ENCODE peak calls at places on chromosomes 16 and 17, in five cellular contexts. O is SK-N-SH, M is GM12878, K is K562, D is HepG2. S is an unnamed sample.

GRCh38 chr17:1068356-1068755 is 71.4 kb downstream of the TIMM22 start:
- DNase-seq in O (no peak), M (no peak), D (no peak), K (no peak), S (no peak)

GRCh38 chr17:8939496-8940334 is 25.8 kb downstream of the PIK3R5 start:
- DNase-seq in K (no peak), D (no peak), M (peak), O (no peak), S (no peak)

GRCh38 chr16:78704421-78704820 is 605.0 kb downstream of the WWOX start:
- DNase-seq in O (no peak), K (no peak), M (no peak), D (no peak), S (no peak)

GRCh38 chr17:2181206-2181983 is 122.2 kb downstream of the SMG6 start:
- DNase-seq in M (no peak), O (no peak), D (no peak), K (no peak), S (no peak)

GRCh38 chr17:7191571-7192270 is 12.6 kb upstream of the ASGR1 start:
- DNase-seq in K (peak), D (peak), O (peak), M (no peak), S (no peak)

GRCh38 chr16:55711959-55712876 is 56.4 kb downstream of the SLC6A2 start:
- DNase-seq in D (peak), M (no peak), K (peak), O (peak), S (peak)

GRCh38 chr17:40086150-40087044 is 14.0 kb downstream of the NR1D1 start:
- DNase-seq in K (peak), D (peak), M (no peak), O (peak), S (no peak)

GRCh38 chr17:28497931-28498330 is 8.2 kb upstream of the FOXN1 start:
- DNase-seq in O (no peak), K (no peak), D (no peak), M (no peak), S (no peak)

GRCh38 chr17:10089221-10089799 is 109.1 kb downstream of the GAS7 start:
- DNase-seq in D (no peak), K (no peak), O (no peak), M (no peak), S (no peak)

GRCh38 chr17:1312261-1312870 is 32.9 kb downstream of the TRARG1 start:
- DNase-seq in O (peak), K (peak), M (no peak), D (peak), S (no peak)

GRCh38 chr17:68573338-68573737 is 27.8 kb downstream of the FAM20A start:
- DNase-seq in K (no peak), O (no peak), M (no peak), D (no peak), S (no peak)

GRCh38 chr16:57601801-57602478 is 26.5 kb upstream of the ADGRG1 start:
- DNase-seq in K (peak), M (peak), O (no peak), D (no peak), S (no peak)

GRCh38 chr16:58198022-58198683 is at the start of gene CSNK2A2:
- DNase-seq in K (peak), M (no peak), O (peak), D (peak), S (peak)

GRCh38 chr17:42423766-42424165 is 710 bp upstream of the CAVIN1 start:
- DNase-seq in K (no peak), O (no peak), D (no peak), M (no peak), S (no peak)

GRCh38 chr17:2157081-2157480 is 102.2 kb downstream of the HIC1 start:
- DNase-seq in D (no peak), O (no peak), K (no peak), M (no peak), S (no peak)

GRCh38 chr16:17377360-17378324 is 93.1 kb downstream of the XYLT1 start:
- DNase-seq in K (no peak), M (peak), D (no peak), O (no peak), S (no peak)

GRCh38 chr16:8795096-8795495 is 2.3 kb downstream of the TMEM186 start:
- DNase-seq in K (no peak), O (no peak), M (no peak), D (no peak), S (no peak)

GRCh38 chr17:54891176-54891821 is 9.4 kb upstream of the TOM1L1 start:
- DNase-seq in D (peak), O (peak), M (no peak), K (peak), S (peak)

GRCh38 chr17:65393514-65393913 is 167.9 kb downstream of the AXIN2 start:
- DNase-seq in K (no peak), O (no peak), D (no peak), M (no peak), S (no peak)

GRCh38 chr17:46949291-46950174 is 26.6 kb downstream of the GOSR2 start:
- DNase-seq in M (no peak), O (no peak), K (no peak), D (no peak), S (no peak)

GRCh38 chr16:14462811-14463210 is 167.2 kb downstream of the PARN start:
- DNase-seq in K (no peak), D (no peak), O (no peak), M (no peak), S (no peak)

GRCh38 chr17:80984749-80985148 is 6.9 kb upstream of the CHMP6 start:
- DNase-seq in M (no peak), O (no peak), D (peak), K (no peak), S (peak)

GRCh38 chr17:29021251-29021650 is 15.4 kb upstream of the SEZ6 start:
- DNase-seq in M (no peak), D (no peak), K (no peak), O (no peak), S (no peak)

GRCh38 chr16:73080931-73081330 is 33.0 kb upstream of the ZFHX3 start:
- DNase-seq in K (no peak), O (no peak), M (no peak), D (no peak), S (no peak)

DNA sequence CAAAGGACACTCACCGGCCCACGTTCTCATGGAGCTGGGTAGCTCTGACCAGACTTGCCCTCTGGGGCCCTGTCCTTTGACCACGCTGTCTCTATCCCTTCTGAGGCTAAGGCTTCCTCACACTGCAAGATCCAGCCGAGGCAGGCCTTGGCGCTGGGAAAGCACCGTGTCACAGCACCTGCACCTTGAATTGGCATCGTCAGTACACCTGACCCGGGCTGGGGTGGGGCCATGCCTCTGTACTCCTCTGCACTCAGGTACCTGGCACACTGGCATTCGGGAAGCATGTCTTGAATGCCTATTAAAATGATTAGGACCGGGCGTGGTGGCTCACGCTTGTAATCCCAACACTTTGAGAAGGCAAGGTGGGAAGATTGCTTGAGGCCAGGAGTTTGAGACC is 6.0 kb downstream of the TBC1D24 start:
- DNase-seq in O (no peak), K (no peak), D (no peak), M (no peak), S (no peak)
- TF ChIP-seq ZBTB33 in O (no peak), K (no peak), D (no peak), M (no peak), S (no peak)

GRCh38 chr16:85475233-85475632 is 137.9 kb upstream of the GSE1 start:
- DNase-seq in M (no peak), O (peak), D (no peak), K (no peak), S (no peak)

GRCh38 chr16:85472514-85472913 is 140.6 kb upstream of the GSE1 start:
- DNase-seq in K (no peak), M (no peak), D (no peak), O (no peak), S (no peak)

GRCh38 chr16:85474808-85475207 is 138.3 kb upstream of the GSE1 start:
- DNase-seq in O (no peak), K (peak), M (no peak), D (no peak), S (no peak)

GRCh38 chr16:85473326-85473725 is 139.8 kb upstream of the GSE1 start:
- DNase-seq in O (no peak), D (no peak), K (no peak), M (no peak), S (no peak)

GRCh38 chr16:85473909-85474640 is 139.0 kb upstream of the GSE1 start:
- DNase-seq in D (no peak), O (peak), K (no peak), M (no peak), S (no peak)
- TF ChIP-seq ZBTB33 in D (no peak), O (no peak), K (no peak), M (no peak), S (no peak)

DNA sequence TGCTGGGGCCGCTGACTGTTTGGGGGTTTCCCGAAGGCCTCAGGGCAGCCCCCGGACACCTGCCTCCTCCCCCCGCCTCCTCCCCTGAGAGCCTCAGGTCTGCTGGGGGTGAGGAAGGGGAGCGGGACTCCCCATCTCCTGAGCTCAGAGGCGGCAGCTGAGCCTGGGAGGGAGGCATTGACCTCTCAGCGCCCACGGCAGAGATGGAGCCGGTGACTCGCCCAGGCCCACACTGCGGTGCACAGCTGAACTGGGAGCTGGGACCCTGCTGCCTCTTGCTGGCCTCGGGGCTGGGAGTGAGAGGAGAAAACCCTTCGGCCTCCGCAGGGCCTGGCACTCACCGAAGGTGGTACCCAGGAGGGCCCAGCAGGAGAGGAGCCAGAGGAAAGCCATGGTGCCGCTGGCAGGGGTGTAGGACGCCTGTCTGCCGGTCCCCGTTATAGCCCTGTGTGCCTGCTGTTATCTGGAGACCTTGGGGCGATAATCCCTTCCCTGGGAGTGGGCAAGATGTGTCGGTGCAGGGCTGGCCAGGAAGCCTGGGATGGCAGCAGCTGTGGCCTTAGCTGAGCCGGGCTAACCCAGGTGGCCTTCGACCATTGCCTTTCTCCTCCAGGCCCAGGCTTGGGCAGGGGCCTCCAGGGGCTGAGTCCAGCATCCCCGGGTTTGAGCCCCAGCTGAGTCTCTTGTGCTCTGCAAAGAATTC is at the start of gene CTRB2:
- DNase-seq in D (no peak), O (no peak), K (no peak), M (no peak), S (no peak)
- TF ChIP-seq ZBTB33 in D (no peak), O (no peak), K (no peak), M (no peak), S (no peak)

GRCh38 chr16:68085259-68086071 is at the start of gene NFATC3:
- DNase-seq in O (peak), M (no peak), D (peak), K (peak), S (peak)

GRCh38 chr16:68083239-68083781 is 1.9 kb upstream of the NFATC3 start:
- DNase-seq in K (no peak), M (no peak), D (no peak), O (no peak), S (no peak)

GRCh38 chr16:68086336-68086821 is 1.2 kb downstream of the NFATC3 start:
- DNase-seq in O (peak), M (no peak), D (peak), K (peak), S (no peak)

GRCh38 chr16:68083861-68084503 is 1.2 kb upstream of the NFATC3 start:
- DNase-seq in K (no peak), D (peak), M (no peak), O (no peak), S (no peak)

DNA sequence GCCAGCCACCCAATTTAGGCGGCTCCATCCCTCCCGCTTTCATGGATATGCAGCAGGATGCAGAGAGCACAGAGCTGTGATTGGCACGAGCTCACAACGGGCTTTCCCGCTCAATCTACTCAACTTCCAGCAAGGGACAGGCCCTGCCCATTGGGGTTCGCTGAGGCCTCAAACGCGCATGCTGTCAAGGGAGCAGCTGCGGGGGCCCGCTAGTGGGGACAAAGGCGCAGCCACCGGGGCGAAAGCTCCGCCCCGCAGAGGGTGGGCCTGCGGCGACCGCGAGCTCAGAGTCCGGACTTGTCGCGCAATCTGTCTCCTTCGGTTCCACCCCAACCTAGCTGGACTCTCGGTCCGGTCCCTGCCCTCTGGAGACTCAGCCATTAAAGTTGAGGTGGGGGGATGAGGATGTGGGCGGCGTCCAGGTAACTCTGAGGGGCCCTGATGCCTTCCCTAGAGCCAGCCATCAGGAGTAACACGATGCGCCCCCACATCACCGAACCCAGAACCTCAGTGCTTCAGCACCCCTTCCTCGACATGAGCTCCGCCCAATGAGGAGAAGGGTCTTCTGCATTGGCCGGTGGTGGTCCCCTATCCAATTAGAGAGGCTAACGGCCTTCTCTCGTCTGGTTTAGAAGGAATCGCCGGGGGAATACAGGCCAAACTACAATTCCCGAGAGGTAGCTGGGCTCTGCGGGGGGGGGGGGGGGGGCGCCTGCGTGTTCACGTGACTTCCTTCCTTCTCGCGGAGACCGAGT is 489 bp upstream of the NFATC3 start:
- DNase-seq in K (peak), D (peak), M (peak), O (peak), S (no peak)
- TF ChIP-seq ZBTB33 in K (peak), D (peak), M (no peak), O (peak), S (peak)

DNA sequence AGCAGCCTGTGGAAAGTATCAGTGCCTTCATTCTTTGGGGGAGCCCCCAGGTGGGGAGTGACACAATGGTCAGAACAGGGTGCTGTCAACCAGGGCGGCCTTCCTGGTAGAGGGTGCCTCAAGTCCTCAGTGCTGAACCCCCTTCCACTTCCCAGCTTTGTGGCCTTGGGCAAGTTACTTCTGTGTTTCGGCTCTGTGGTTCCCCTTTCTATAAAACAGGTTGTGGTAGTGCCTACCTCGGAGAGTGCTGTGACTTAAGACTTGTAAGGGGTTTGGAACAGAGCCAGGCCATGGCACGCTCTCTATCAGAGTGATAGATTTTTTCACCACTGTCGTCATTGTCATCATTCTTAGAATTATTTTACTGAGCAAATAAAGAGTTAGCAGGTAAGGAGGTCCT is 141.1 kb downstream of the CCDC182 start:
- DNase-seq in D (no peak), K (no peak), O (no peak), M (peak), S (no peak)
- TF ChIP-seq ZBTB33 in D (no peak), K (no peak), O (no peak), M (no peak), S (no peak)

DNA sequence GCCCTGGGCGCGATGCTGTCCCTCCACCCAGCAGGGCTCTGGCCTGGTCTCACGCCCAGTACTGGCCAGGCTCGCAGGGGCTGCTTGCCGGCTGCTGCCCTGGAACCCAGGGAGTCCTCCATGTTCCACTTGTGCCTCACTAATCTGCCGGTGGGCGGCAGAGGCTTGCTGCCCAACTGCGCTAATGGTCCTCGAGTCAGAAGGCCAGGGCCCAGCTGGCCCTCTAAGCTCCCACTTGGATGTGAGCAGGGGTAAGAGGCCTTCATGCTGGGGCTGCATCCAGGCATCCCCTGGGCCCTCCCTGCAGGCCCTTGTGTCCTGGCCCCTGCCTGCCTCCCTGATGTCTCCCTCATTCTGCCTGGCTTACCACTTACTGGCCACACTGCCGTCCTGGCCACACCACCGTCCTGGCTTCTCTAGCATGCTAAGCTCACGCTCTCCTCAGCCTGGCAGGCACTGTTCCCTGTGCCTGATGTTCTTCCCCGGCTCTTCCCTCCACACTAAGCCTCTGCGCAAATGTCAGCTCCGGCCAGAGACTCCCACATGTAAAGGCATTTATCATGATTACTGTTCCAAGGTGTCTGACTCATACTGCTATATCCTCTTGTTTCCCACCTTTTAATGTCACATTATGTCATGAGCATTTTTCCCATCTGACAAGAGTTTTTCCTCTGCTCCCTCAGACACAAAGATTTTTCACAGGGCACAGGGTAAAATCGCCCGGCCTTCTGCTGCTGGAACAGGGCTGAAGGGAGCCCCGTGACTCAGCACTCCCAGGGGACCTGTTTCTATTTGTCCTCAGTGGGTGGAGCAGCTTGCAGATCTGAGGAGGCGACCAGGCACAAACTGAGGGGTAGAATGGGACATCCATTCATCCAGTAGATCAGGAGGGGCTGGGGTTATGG is 15.9 kb downstream of the B9D1 start:
- DNase-seq in M (no peak), O (no peak), K (peak), D (peak), S (peak)
- TF ChIP-seq ZBTB33 in M (no peak), O (no peak), K (no peak), D (no peak), S (no peak)

S was measured in HCT116.